ENCODE peak calls at places on chromosomes 2 and 18, in seven cellular contexts. R is ovary, S is fibroblast of pulmonary artery, Z is choroid plexus epithelial cell, I is NB4, J is mesendoderm, H is stomach. F is an unnamed sample.

GRCh38 chr2:150997702-150998480 is 263.8 kb downstream of the RBM43 start:
- DNase-seq in R (no peak), S (peak), Z (no peak), I (no peak), J (no peak), H (no peak), F (peak)

GRCh38 chr18:45336431-45336830 is 278.8 kb upstream of the SLC14A2 start:
- DNase-seq in R (no peak), S (no peak), Z (no peak), I (no peak), J (no peak), H (no peak), F (no peak)

GRCh38 chr2:70708376-70709199 is 59.4 kb downstream of the ADD2 start:
- DNase-seq in R (no peak), S (peak), Z (no peak), I (no peak), J (no peak), H (no peak), F (peak)

GRCh38 chr18:49725809-49726514 is 87.4 kb downstream of the ACAA2 start:
- DNase-seq in R (peak), S (peak), Z (peak), I (peak), J (peak), H (no peak), F (peak)

GRCh38 chr2:181850914-181851560 is 40.5 kb upstream of the ITPRID2 start:
- DNase-seq in R (no peak), S (no peak), Z (no peak), I (peak), J (no peak), H (no peak), F (no peak)

GRCh38 chr2:30484995-30485394 is 37.9 kb downstream of the LCLAT1 start:
- DNase-seq in R (no peak), S (no peak), Z (no peak), I (no peak), J (no peak), H (no peak), F (no peak)

GRCh38 chr2:165868211-165868610 is 74.2 kb upstream of the GALNT3 start:
- DNase-seq in R (no peak), S (peak), Z (peak), I (no peak), J (no peak), H (no peak), F (peak)

GRCh38 chr2:7707723-7708122 is 790.5 kb downstream of the RNF144A start:
- DNase-seq in R (no peak), S (no peak), Z (no peak), I (no peak), J (peak), H (no peak), F (peak)

GRCh38 chr18:13126966-13127598 is 91.5 kb upstream of the LDLRAD4 start:
- DNase-seq in R (no peak), S (no peak), Z (no peak), I (no peak), J (no peak), H (no peak), F (no peak)

GRCh38 chr2:71882949-71883472 is 264.7 kb downstream of the CYP26B1 start:
- DNase-seq in R (peak), S (peak), Z (peak), I (peak), J (peak), H (peak), F (peak)

GRCh38 chr2:39661771-39662325 is 3.9 kb upstream of the TMEM178A start:
- DNase-seq in R (no peak), S (no peak), Z (no peak), I (no peak), J (no peak), H (no peak), F (peak)

GRCh38 chr2:236702693-236703092 is 133.1 kb downstream of the ACKR3 start:
- DNase-seq in R (no peak), S (no peak), Z (no peak), I (no peak), J (no peak), H (peak), F (no peak)

GRCh38 chr18:22174341-22175148 is 5.2 kb downstream of the GATA6 start:
- DNase-seq in R (peak), S (peak), Z (peak), I (no peak), J (no peak), H (no peak), F (peak)

GRCh38 chr2:105919826-105920225 is 175.1 kb downstream of the NCK2 start:
- DNase-seq in R (no peak), S (peak), Z (peak), I (peak), J (peak), H (no peak), F (peak)

GRCh38 chr2:150663143-150663542 is 175.7 kb upstream of the RND3 start:
- DNase-seq in R (no peak), S (peak), Z (peak), I (no peak), J (no peak), H (no peak), F (peak)

GRCh38 chr2:43199492-43200481 is 26.6 kb downstream of the ZFP36L2 start:
- DNase-seq in R (no peak), S (no peak), Z (no peak), I (peak), J (peak), H (peak), F (no peak)

GRCh38 chr2:178855151-178855550 is 47.9 kb upstream of the TTN start:
- DNase-seq in R (no peak), S (no peak), Z (peak), I (no peak), J (no peak), H (no peak), F (no peak)

GRCh38 chr2:171158036-171158789 is 2.5 kb downstream of the TLK1 start:
- DNase-seq in R (no peak), S (no peak), Z (no peak), I (no peak), J (no peak), H (no peak), F (no peak)

GRCh38 chr2:86480105-86480504 is 38.9 kb downstream of the KDM3A start:
- DNase-seq in R (no peak), S (no peak), Z (no peak), I (no peak), J (no peak), H (peak), F (no peak)

GRCh38 chr2:73018188-73018825 is 53.2 kb downstream of the SFXN5 start:
- DNase-seq in R (no peak), S (no peak), Z (peak), I (no peak), J (no peak), H (no peak), F (no peak)

GRCh38 chr2:180707867-180708205 is 272.6 kb upstream of the UBE2E3 start:
- DNase-seq in R (no peak), S (peak), Z (peak), I (peak), J (peak), H (no peak), F (peak)

GRCh38 chr2:101776172-101777043 is 78.9 kb downstream of the MAP4K4 start:
- DNase-seq in R (no peak), S (peak), Z (peak), I (no peak), J (peak), H (no peak), F (peak)

GRCh38 chr2:64313311-64313710 is 140.7 kb upstream of the LGALSL start:
- DNase-seq in R (no peak), S (no peak), Z (peak), I (no peak), J (peak), H (no peak), F (peak)

GRCh38 chr2:30862054-30862651 is 54.9 kb upstream of the CAPN13 start:
- DNase-seq in R (peak), S (peak), Z (peak), I (peak), J (peak), H (peak), F (peak)

GRCh38 chr2:47307066-47307465 is 95.9 kb upstream of the MSH2 start:
- DNase-seq in R (no peak), S (no peak), Z (peak), I (no peak), J (no peak), H (no peak), F (peak)

GRCh38 chr2:55460562-55460961 is 40.9 kb upstream of the CCDC88A start:
- DNase-seq in R (no peak), S (peak), Z (peak), I (no peak), J (no peak), H (no peak), F (peak)

DNA sequence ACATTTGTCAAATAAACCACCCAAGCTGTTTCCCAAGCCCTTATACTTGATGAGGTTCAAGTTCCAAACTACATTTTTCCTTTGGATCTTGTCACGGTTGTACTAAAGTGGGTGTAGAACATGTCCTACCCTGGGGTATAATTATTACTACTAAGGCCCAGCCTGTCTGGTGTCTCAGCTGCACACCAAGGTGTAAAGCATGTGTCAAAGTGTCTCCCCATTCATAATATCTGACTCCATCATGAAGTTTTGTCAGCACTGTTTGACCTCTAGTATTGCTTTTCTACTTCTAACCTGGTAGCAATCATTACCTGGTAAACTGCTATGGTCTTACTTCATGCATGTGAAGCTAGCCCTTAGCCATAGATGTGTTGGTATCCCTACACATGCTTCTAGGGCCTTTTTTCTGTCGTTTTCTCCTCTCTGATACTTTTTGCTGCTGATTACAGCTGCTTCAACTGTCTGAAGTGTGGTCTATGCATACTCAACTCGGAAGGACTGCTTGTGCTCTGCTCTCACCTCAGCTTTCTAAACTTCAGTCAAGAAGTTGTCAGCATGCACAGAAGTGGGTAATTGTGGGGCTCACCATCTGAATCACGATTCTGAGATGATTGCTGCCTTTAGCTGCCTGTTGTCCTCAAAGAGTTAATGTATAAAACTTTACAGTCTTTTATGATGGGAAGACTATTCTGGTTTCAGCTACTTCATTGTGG is 445.7 kb upstream of the TRIB2 start:
- DNase-seq in R (no peak), S (no peak), Z (no peak), I (no peak), J (no peak), H (no peak), F (no peak)
- H3K4me3 ChIP-seq in R (no peak), S (no peak), Z (no peak), I (no peak), J (no peak), H (no peak), F (no peak)

GRCh38 chr2:241540766-241541561 is 17.6 kb upstream of the BOK start:
- DNase-seq in R (peak), S (peak), Z (peak), I (no peak), J (peak), H (peak), F (peak)
- H3K4me3 ChIP-seq in R (peak), S (peak), Z (peak), I (no peak), J (no peak), H (peak), F (peak)

DNA sequence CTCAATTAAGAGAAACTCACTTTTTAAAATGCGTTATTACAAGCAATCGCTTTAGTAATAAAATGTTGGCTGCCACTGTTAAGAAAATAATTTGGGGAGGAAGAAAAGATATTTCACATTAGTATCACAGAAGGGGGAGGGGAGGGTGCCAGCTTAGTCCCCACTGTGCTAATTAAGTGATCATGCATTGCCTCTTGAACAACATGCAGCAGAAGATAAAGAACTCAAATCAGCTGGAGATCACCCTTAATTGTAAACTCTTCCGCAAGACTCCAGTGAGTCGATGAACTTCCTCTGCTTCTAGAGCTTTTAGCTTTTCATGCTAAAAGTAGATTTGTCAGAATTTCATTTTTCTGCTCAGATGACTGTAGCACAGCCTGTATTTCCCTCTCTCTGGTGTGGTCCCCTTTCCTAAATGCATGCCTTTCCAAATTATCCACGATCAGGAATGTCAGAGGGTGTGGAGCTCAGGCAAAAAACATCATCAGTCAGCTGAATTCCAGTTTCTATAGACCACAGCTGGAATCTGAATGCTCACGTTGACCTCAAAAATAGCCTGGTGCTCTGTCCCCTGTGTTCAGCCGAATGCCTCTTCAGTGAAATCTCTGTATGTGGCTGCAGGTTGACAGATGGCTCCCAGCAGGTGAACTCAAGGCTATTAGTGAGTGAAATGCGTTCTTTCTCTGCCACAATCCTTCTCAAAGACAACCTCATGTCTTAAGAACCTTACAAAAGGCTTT is 156.8 kb upstream of the UNC80 start:
- DNase-seq in R (no peak), S (no peak), Z (peak), I (no peak), J (peak), H (no peak), F (peak)
- H3K4me3 ChIP-seq in R (no peak), S (no peak), Z (no peak), I (no peak), J (no peak), H (no peak), F (no peak)

GRCh38 chr18:61606068-61606660 is 272.9 kb downstream of the CDH20 start:
- DNase-seq in R (no peak), S (peak), Z (peak), I (no peak), J (peak), H (no peak), F (peak)
- H3K4me3 ChIP-seq in R (no peak), S (peak), Z (peak), I (no peak), J (peak), H (peak), F (peak)

GRCh38 chr2:91477731-91478672 is 2786.5 kb downstream of the RPIA start:
- DNase-seq in R (peak), S (no peak), Z (no peak), I (peak), J (peak), H (peak), F (no peak)
- H3K4me3 ChIP-seq in R (peak), S (peak), Z (peak), I (no peak), J (no peak), H (peak), F (peak)